ENCODE peak calls at places on chromosomes 6 and 20, in six cellular contexts. I is spleen, U is upper lobe of left lung, P is IMR-90, J is GM23338, N is brain microvascular endothelial cell. D is an unnamed sample.

GRCh38 chr6:166514196-166514595 is 72.3 kb downstream of the RAMACL start:
- DNase-seq in U (no peak), J (peak), I (peak), N (no peak), P (peak), D (no peak)

GRCh38 chr6:23752414-23752813 is 373.6 kb upstream of the NRSN1 start:
- DNase-seq in U (no peak), P (no peak), N (no peak), I (no peak), J (no peak), D (no peak)

GRCh38 chr6:121934461-121934860 is 465.0 kb upstream of the HSF2 start:
- DNase-seq in I (no peak), P (no peak), N (no peak), J (no peak), U (no peak), D (no peak)

GRCh38 chr6:42367353-42368011 is 84.2 kb downstream of the TRERF1 start:
- DNase-seq in N (no peak), P (peak), U (no peak), I (peak), J (no peak), D (peak)

GRCh38 chr6:84330325-84330724 is 102.9 kb upstream of the CEP162 start:
- DNase-seq in U (no peak), J (no peak), I (no peak), P (no peak), N (no peak), D (no peak)

GRCh38 chr20:32142991-32143390 is 33.5 kb downstream of the TM9SF4 start:
- DNase-seq in J (no peak), P (no peak), U (no peak), I (peak), N (no peak), D (no peak)

GRCh38 chr6:106547053-106547414 is 82.3 kb downstream of the RTN4IP1 start:
- DNase-seq in U (no peak), I (no peak), N (no peak), P (no peak), J (no peak), D (no peak)

GRCh38 chr6:142820336-142821016 is 124.5 kb downstream of the HIVEP2 start:
- DNase-seq in P (no peak), J (no peak), I (no peak), N (no peak), U (no peak), D (no peak)

GRCh38 chr6:45454008-45454911 is 76.5 kb upstream of the SUPT3H start:
- DNase-seq in J (no peak), N (no peak), I (no peak), P (peak), U (no peak), D (no peak)

GRCh38 chr6:135052939-135053338 is 1.7 kb downstream of the HBS1L start:
- DNase-seq in U (no peak), P (no peak), I (no peak), N (no peak), J (no peak), D (no peak)

GRCh38 chr6:140774080-140774505 is 1358.6 kb upstream of the GJE1 start:
- DNase-seq in J (no peak), P (peak), U (no peak), I (no peak), N (peak), D (peak)

GRCh38 chr20:31842471-31843157 is 2.8 kb downstream of the FOXS1 start:
- DNase-seq in N (peak), P (peak), I (no peak), U (peak), J (peak), D (no peak)

GRCh38 chr6:34792605-34793500 is 970 bp downstream of the BLTP3A start:
- DNase-seq in N (peak), I (peak), P (peak), U (no peak), J (peak), D (no peak)

GRCh38 chr6:37059344-37060194 is 54.1 kb downstream of the FGD2 start:
- DNase-seq in U (no peak), J (peak), I (peak), N (peak), P (peak), D (no peak)

GRCh38 chr6:98695076-98695816 is 139.1 kb upstream of the POU3F2 start:
- DNase-seq in N (no peak), P (no peak), U (no peak), J (no peak), I (no peak), D (no peak)

GRCh38 chr6:140546640-140547039 is 1172.2 kb upstream of the CITED2 start:
- DNase-seq in N (no peak), U (no peak), I (no peak), P (peak), J (no peak), D (no peak)

GRCh38 chr6:136468711-136469110 is 81.5 kb downstream of the MAP7 start:
- DNase-seq in U (no peak), I (no peak), N (no peak), J (no peak), P (no peak), D (no peak)

GRCh38 chr6:169415179-169415578 is 161.5 kb upstream of the THBS2 start:
- DNase-seq in N (no peak), U (no peak), J (peak), P (no peak), I (no peak), D (no peak)

GRCh38 chr6:85637579-85637978 is 5.1 kb downstream of the SYNCRIP start:
- DNase-seq in P (no peak), I (no peak), J (no peak), U (no peak), N (no peak), D (no peak)

GRCh38 chr6:106631356-106631755 is 2.0 kb downstream of the QRSL1 start:
- DNase-seq in N (no peak), I (no peak), U (no peak), P (peak), J (no peak), D (no peak)

GRCh38 chr20:58697201-58697866 is 4.7 kb downstream of the NPEPL1 start:
- DNase-seq in I (peak), U (no peak), J (no peak), N (no peak), P (no peak), D (no peak)

GRCh38 chr20:61434361-61434781 is 182.3 kb downstream of the CDH4 start:
- DNase-seq in U (no peak), J (no peak), P (peak), I (no peak), N (no peak), D (no peak)

GRCh38 chr6:622462-622861 is 34.4 kb downstream of the HUS1B start:
- DNase-seq in U (no peak), N (no peak), J (no peak), I (no peak), P (no peak), D (no peak)

GRCh38 chr6:14361956-14362587 is 244.5 kb downstream of the CD83 start:
- DNase-seq in N (no peak), U (no peak), J (no peak), I (no peak), P (no peak), D (no peak)

GRCh38 chr6:44257007-44257752 is at the start of gene SLC35B2:
- DNase-seq in I (peak), P (peak), J (peak), N (peak), U (peak), D (no peak)

GRCh38 chr6:127937102-127937501 is 36.2 kb upstream of the THEMIS start:
- DNase-seq in N (peak), I (no peak), U (no peak), J (no peak), P (peak), D (no peak)

GRCh38 chr6:45445364-45445748 is 67.6 kb upstream of the SUPT3H start:
- DNase-seq in I (no peak), N (no peak), U (no peak), P (peak), J (no peak), D (no peak)

DNA sequence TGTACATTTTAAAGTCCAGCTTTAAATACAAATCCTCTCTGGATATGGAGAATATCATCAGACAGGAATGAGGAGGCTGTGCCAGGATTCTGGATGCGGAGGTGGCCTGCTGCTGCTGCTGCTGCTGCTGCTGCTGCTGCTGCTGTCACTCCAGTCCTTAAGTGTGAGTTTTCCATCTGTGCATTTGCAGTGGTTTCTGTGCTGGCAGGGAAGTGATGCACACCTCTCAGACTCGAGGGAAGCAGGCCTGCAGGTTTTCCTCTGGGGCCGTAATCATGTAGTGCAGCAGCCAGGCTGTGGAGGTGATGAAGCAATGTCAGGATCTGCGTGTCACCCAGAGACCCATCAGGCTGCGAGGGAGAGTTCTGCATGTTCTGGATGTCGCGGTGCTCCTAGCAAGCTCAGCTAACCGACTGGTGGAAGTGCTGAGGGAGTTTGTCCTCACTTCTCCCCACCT is 32.0 kb downstream of the CFAP61 start:
- DNase-seq in U (no peak), J (no peak), N (no peak), P (no peak), I (no peak), D (no peak)
- H3K4me3 ChIP-seq in U (no peak), J (no peak), N (no peak), P (no peak), I (no peak), D (no peak)

GRCh38 chr6:157135691-157136090 is 187.6 kb downstream of the TMEM242 start:
- DNase-seq in P (peak), I (no peak), U (no peak), J (no peak), N (peak), D (no peak)

GRCh38 chr6:157137501-157137900 is 185.8 kb downstream of the TMEM242 start:
- DNase-seq in U (no peak), N (no peak), I (no peak), J (no peak), P (no peak), D (no peak)

GRCh38 chr6:157131250-157131649 is 192.1 kb downstream of the TMEM242 start:
- DNase-seq in N (no peak), U (no peak), J (no peak), I (no peak), P (no peak), D (no peak)

GRCh38 chr6:157133856-157134255 is 189.5 kb downstream of the TMEM242 start:
- DNase-seq in I (no peak), P (peak), U (no peak), N (no peak), J (no peak), D (no peak)

GRCh38 chr6:157134402-157135074 is 188.8 kb downstream of the TMEM242 start:
- DNase-seq in J (no peak), I (no peak), U (no peak), N (no peak), P (peak), D (no peak)
- TF ChIP-seq CTCF in J (no peak), I (no peak), U (no peak), N (no peak), P (no peak), D (no peak)

GRCh38 chr6:108608453-108609275 is 47.9 kb downstream of the FOXO3 start:
- DNase-seq in J (no peak), P (peak), N (no peak), U (no peak), I (no peak), D (no peak)
- H3K4me3 ChIP-seq in J (no peak), P (no peak), N (no peak), U (no peak), I (no peak), D (no peak)

GRCh38 chr6:149820506-149820905 is 43.7 kb downstream of the LRP11 start:
- DNase-seq in J (peak), N (no peak), I (no peak), P (no peak), U (no peak), D (no peak)
- TF ChIP-seq CTCF in J (peak), N (no peak), I (no peak), P (no peak), U (no peak), D (no peak)

DNA sequence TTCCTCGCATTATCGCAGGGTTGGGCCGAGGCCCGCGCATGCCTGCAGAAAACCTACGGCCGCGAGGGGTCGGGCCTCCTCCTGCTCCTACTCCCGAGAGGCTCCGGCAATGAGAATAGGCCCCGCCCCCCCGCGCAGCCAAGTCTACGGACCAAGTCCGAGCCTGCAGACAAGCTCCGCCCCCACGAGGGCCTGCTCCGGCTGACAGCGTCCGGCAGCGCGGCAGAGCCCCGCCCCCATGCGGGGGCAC is 3.1 kb upstream of the GPSM3 start:
- DNase-seq in P (peak), J (peak), N (peak), I (peak), U (peak), D (peak)
- H3K4me3 ChIP-seq in P (no peak), J (peak), N (no peak), I (peak), U (peak), D (peak)

GRCh38 chr6:88895911-88896310 is 67.5 kb downstream of the RNGTT start:
- DNase-seq in P (no peak), I (no peak), J (peak), U (no peak), N (no peak), D (no peak)

DNA sequence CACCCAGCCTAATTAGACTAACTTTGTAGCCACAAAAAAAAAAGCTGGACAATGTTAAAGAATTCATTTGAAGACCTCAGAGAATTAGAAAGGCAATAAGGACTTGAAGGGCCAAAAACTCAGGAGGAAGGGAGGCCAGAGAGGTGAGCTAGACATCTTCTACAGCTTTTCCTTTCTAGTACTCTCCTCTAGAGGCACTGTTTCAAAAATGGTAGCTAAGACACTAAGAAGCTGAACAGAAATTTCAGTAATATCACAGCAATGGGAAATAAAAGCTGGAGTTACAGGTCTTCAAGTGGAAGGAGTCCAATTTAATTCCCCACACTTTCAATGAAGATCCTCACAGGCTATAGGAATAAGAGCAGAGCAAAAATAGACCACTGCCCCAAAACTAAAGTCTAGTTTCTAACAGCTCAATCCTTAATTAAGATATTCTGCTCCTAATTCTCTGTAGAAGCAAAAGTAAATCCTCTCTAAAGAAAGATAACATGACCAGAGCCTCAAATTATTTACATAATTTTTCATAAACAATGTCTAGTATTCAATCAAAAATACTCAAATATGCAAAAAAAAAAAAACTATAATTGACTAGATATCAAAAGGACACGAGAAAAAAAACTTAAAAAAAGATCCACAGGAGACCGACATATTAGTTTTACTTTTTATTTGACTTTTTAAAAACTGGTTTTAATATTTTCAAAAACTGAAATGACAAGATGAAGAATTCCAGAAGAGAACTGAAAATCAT is 63.7 kb downstream of the RNGTT start:
- DNase-seq in P (no peak), I (no peak), U (no peak), J (peak), N (no peak), D (no peak)
- TF ChIP-seq CTCF in P (no peak), I (no peak), U (no peak), J (peak), N (peak), D (peak)

DNA sequence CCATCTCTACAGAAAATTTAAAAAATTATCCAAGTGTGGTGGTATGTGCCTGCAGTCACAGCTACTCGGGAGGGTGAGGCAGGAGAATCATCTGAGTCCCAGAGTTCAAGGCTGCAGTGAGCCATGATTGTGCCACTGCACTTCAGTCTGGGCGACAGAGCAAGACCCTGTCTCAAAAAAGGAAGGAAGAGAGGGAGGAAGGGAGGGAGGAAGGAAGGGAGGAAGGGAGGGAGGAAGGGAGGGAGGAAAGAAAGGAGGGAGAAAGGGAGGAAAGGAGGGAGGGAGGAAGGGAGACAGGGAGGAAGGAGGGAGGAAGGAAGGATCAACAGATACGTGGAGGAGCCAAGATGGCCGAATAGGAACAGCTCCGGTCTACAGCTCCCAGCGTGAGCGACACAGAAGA is 90.1 kb downstream of the ZNF217 start:
- DNase-seq in J (no peak), N (no peak), P (no peak), I (no peak), U (no peak), D (no peak)
- H3K4me3 ChIP-seq in J (peak), N (no peak), P (no peak), I (no peak), U (no peak), D (no peak)

GRCh38 chr20:49288784-49289696 is 11.2 kb upstream of the ZNFX1 start:
- DNase-seq in U (no peak), N (no peak), P (no peak), J (peak), I (no peak), D (no peak)

GRCh38 chr20:49287555-49288249 is 9.8 kb upstream of the ZNFX1 start:
- DNase-seq in N (no peak), U (no peak), P (peak), J (no peak), I (no peak), D (no peak)

GRCh38 chr20:49286689-49287551 is 9.1 kb upstream of the ZNFX1 start:
- DNase-seq in U (no peak), P (peak), N (no peak), J (peak), I (no peak), D (no peak)

GRCh38 chr20:49285813-49286494 is 8.1 kb upstream of the ZNFX1 start:
- DNase-seq in U (no peak), I (no peak), J (no peak), P (no peak), N (no peak), D (no peak)

GRCh38 chr20:49288250-49288751 is 10.4 kb upstream of the ZNFX1 start:
- DNase-seq in P (no peak), J (no peak), U (no peak), I (no peak), N (no peak), D (no peak)
- TF ChIP-seq CTCF in P (no peak), J (no peak), U (no peak), I (no peak), N (no peak), D (no peak)

GRCh38 chr20:25058051-25058796 is at the start of gene ACSS1:
- DNase-seq in U (peak), N (no peak), I (peak), P (peak), J (peak), D (peak)

GRCh38 chr20:25055711-25056492 is 2.0 kb downstream of the ACSS1 start:
- DNase-seq in J (no peak), P (peak), U (no peak), N (no peak), I (peak), D (no peak)

GRCh38 chr20:25058797-25059486 is 1.0 kb upstream of the ACSS1 start:
- DNase-seq in P (peak), I (peak), N (no peak), J (peak), U (peak), D (no peak)

GRCh38 chr20:25056601-25057233 is 1.2 kb downstream of the ACSS1 start:
- DNase-seq in P (no peak), N (no peak), U (peak), I (peak), J (no peak), D (no peak)

GRCh38 chr20:25057234-25058050 is 497 bp downstream of the ACSS1 start:
- DNase-seq in U (peak), I (peak), J (peak), P (peak), N (no peak), D (no peak)
- H3K4me3 ChIP-seq in U (peak), I (peak), J (peak), P (peak), N (peak), D (peak)

DNA sequence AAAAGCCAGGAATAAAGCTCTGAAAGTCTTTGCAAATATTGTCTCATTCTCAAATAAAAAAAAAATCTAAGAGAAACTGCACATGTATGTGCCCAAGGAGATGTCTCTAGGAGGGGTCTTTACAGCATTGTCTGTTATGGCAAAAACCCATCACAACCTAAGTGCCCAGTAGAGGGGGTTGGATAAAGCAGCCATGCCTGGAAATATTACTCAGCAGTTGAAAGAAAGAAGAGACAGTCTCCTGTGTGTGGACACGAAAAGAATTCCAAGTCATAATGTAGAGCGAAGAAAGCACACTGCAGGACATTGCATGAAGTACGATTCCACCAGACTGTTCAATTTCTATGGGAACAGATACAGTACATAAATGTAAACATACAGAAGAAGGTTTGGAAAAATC is 7.3 kb upstream of the TGM2 start:
- DNase-seq in P (peak), J (no peak), U (no peak), N (peak), I (no peak), D (no peak)
- TF ChIP-seq CTCF in P (peak), J (no peak), U (no peak), N (peak), I (no peak), D (no peak)